ENCODE peak calls at places on chromosome 10, in four cellular contexts. D is cardiac muscle cell, B is GM12878, P is RWPE2. N is an unnamed sample.

GRCh38 chr10:70657036-70657435 is 15.3 kb upstream of the ADAMTS14 start:
- DNase-seq in B (no peak), P (no peak), D (no peak), N (peak; percentile 21)

GRCh38 chr10:88803641-88804040 is 1.1 kb downstream of the LIPM start:
- DNase-seq in D (no peak), P (no peak), B (no peak), N (no peak)

GRCh38 chr10:22723343-22723779 is 9.0 kb upstream of the PIP4K2A start:
- DNase-seq in P (no peak), D (no peak), B (peak; percentile 78), N (no peak)

GRCh38 chr10:105797234-105797890 is 1156.3 kb downstream of the SORCS3 start:
- DNase-seq in D (peak; percentile 3), B (peak; percentile 5), P (no peak), N (no peak)

GRCh38 chr10:114879541-114880158 is 58.1 kb downstream of the FHIP2A start:
- DNase-seq in D (peak; percentile 42), P (no peak), B (peak; percentile 4), N (no peak)

GRCh38 chr10:88389456-88389855 is 193.7 kb downstream of the RNLS start:
- DNase-seq in B (peak; percentile 41), D (peak; percentile 81), P (no peak), N (no peak)

GRCh38 chr10:82866424-82867020 is 991.5 kb downstream of the NRG3 start:
- DNase-seq in D (peak; percentile 78), B (no peak), P (no peak), N (no peak)

GRCh38 chr10:102775973-102776669 is 32.4 kb downstream of the WBP1L start:
- DNase-seq in D (peak; percentile 92), B (no peak), P (no peak), N (no peak)

GRCh38 chr10:339038-339391 is 203.8 kb downstream of the ZMYND11 start:
- DNase-seq in P (no peak), B (no peak), D (no peak), N (no peak)

GRCh38 chr10:85145966-85146365 is 817.6 kb downstream of the CCSER2 start:
- DNase-seq in B (no peak), D (no peak), P (no peak), N (no peak)

GRCh38 chr10:99536400-99537254 is 3.9 kb downstream of the NKX2-3 start:
- DNase-seq in D (no peak), P (no peak), B (no peak), N (no peak)
- TF ChIP-seq CTCF in D (no peak), P (no peak), B (no peak), N (peak; percentile 16)

GRCh38 chr10:126101744-126102143 is 205.4 kb downstream of the FANK1 start:
- DNase-seq in B (peak; percentile 2), D (no peak), P (no peak), N (no peak)

GRCh38 chr10:126092806-126093205 is 196.4 kb downstream of the FANK1 start:
- DNase-seq in B (no peak), D (peak; percentile 15), P (no peak), N (no peak)

GRCh38 chr10:126094537-126094936 is 198.2 kb downstream of the FANK1 start:
- DNase-seq in B (no peak), D (no peak), P (no peak), N (no peak)

GRCh38 chr10:126098216-126098561 is 201.8 kb downstream of the FANK1 start:
- DNase-seq in D (no peak), B (no peak), P (no peak), N (no peak)

GRCh38 chr10:126097558-126098215 is 201.3 kb downstream of the FANK1 start:
- DNase-seq in P (no peak), D (no peak), B (no peak), N (no peak)
- TF ChIP-seq CTCF in P (peak; percentile 28), D (peak; percentile 24), B (peak; percentile 12), N (peak; percentile 26)

DNA sequence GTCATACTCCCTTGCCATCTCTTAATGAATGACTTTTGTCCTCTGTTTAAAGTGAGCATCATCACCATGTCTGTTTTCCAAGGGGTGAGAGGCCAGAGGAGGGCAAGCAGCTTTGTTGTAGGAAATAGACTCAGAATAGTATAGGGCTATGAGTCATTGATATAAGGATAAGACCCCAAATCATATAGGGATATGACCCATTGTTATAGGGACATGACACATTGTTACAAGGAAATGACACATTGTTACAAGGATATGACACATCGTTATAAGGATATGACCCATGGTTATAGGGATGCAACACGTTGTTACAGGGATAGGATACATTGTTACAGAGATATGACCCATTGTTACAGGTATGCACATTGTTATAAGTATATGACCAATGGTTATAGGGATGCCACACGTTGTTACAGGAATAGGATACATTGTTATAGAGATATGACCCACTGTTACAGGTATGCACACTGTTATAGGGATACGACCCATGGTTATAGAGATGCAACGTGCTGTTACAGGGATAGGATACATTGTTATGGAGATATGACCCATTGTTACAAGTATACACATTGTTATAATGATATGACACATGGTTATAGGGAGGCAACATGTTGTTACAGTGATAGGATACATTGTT is 311.1 kb upstream of the ADARB2 start:
- DNase-seq in D (no peak), B (no peak), P (no peak), N (no peak)
- TF ChIP-seq CTCF in D (no peak), B (no peak), P (no peak), N (no peak)

GRCh38 chr10:133275683-133276092 is 980 bp downstream of the ADAM8 start:
- DNase-seq in P (no peak), B (no peak), D (no peak), N (no peak)
- TF ChIP-seq CTCF in P (no peak), B (peak; percentile 64), D (no peak), N (no peak)

GRCh38 chr10:92590623-92591549 is 2.0 kb upstream of the KIF11 start:
- DNase-seq in P (no peak), B (no peak), D (peak; percentile 68), N (no peak)
- TF ChIP-seq CTCF in P (peak; percentile 27), B (peak; percentile 51), D (peak; percentile 39), N (peak; percentile 68)

N was measured in chondrocyte.